ENCODE peak calls at places on chromosomes 4 and X, in nine cellular contexts. One of them, this sample, is unnamed.

GRCh38 chrX:111376897-111377601 is 34.9 kb downstream of the DCX start:
- DNase-seq in brain microvascular endothelial cell: no peak
- DNase-seq in RPMI8226: no peak
- DNase-seq in GM23338: peak
- DNase-seq in stimulated activated CD8-positive, alpha-beta memory T cell treated with anti-CD3 and anti-CD28 coated beads, Interleukin-15, amount 100 ng/mL, for 24 hours: no peak
- DNase-seq in EL: no peak
- DNase-seq in non-pigmented ciliary epithelial cell: no peak
- DNase-seq in NCI-H1417: peak
- DNase-seq in thoracic aorta: no peak
- DNase-seq in this sample: no peak

GRCh38 chr4:139461022-139461421 is 7.1 kb downstream of the RAB33B start:
- DNase-seq in NCI-H1417: no peak
- DNase-seq in EL: no peak
- DNase-seq in brain microvascular endothelial cell: no peak
- DNase-seq in stimulated activated CD8-positive, alpha-beta memory T cell treated with anti-CD3 and anti-CD28 coated beads, Interleukin-15, amount 100 ng/mL, for 24 hours: no peak
- DNase-seq in non-pigmented ciliary epithelial cell: no peak
- DNase-seq in RPMI8226: no peak
- DNase-seq in GM23338: peak
- DNase-seq in thoracic aorta: no peak
- DNase-seq in this sample: no peak

GRCh38 chr4:182297659-182298058 is 54.5 kb downstream of the TENM3 start:
- DNase-seq in RPMI8226: no peak
- DNase-seq in GM23338: no peak
- DNase-seq in NCI-H1417: no peak
- DNase-seq in EL: peak
- DNase-seq in non-pigmented ciliary epithelial cell: no peak
- DNase-seq in brain microvascular endothelial cell: peak
- DNase-seq in thoracic aorta: no peak
- DNase-seq in stimulated activated CD8-positive, alpha-beta memory T cell treated with anti-CD3 and anti-CD28 coated beads, Interleukin-15, amount 100 ng/mL, for 24 hours: no peak
- DNase-seq in this sample: no peak

GRCh38 chr4:146381263-146381872 is 140.4 kb downstream of the SLC10A7 start:
- DNase-seq in GM23338: peak
- DNase-seq in thoracic aorta: no peak
- DNase-seq in non-pigmented ciliary epithelial cell: no peak
- DNase-seq in brain microvascular endothelial cell: no peak
- DNase-seq in RPMI8226: no peak
- DNase-seq in stimulated activated CD8-positive, alpha-beta memory T cell treated with anti-CD3 and anti-CD28 coated beads, Interleukin-15, amount 100 ng/mL, for 24 hours: no peak
- DNase-seq in NCI-H1417: no peak
- DNase-seq in EL: peak
- DNase-seq in this sample: peak

GRCh38 chr4:3421470-3421869 is 20.3 kb upstream of the HGFAC start:
- DNase-seq in RPMI8226: no peak
- DNase-seq in EL: no peak
- DNase-seq in brain microvascular endothelial cell: no peak
- DNase-seq in GM23338: no peak
- DNase-seq in NCI-H1417: no peak
- DNase-seq in stimulated activated CD8-positive, alpha-beta memory T cell treated with anti-CD3 and anti-CD28 coated beads, Interleukin-15, amount 100 ng/mL, for 24 hours: no peak
- DNase-seq in non-pigmented ciliary epithelial cell: no peak
- DNase-seq in thoracic aorta: no peak
- DNase-seq in this sample: no peak

GRCh38 chrX:40471965-40472648 is 108.7 kb upstream of the ATP6AP2 start:
- DNase-seq in RPMI8226: peak
- DNase-seq in thoracic aorta: no peak
- DNase-seq in brain microvascular endothelial cell: peak
- DNase-seq in non-pigmented ciliary epithelial cell: peak
- DNase-seq in NCI-H1417: peak
- DNase-seq in GM23338: peak
- DNase-seq in stimulated activated CD8-positive, alpha-beta memory T cell treated with anti-CD3 and anti-CD28 coated beads, Interleukin-15, amount 100 ng/mL, for 24 hours: no peak
- DNase-seq in EL: peak
- DNase-seq in this sample: no peak

GRCh38 chr4:102575369-102576129 is 74.4 kb downstream of the NFKB1 start:
- DNase-seq in NCI-H1417: no peak
- DNase-seq in brain microvascular endothelial cell: peak
- DNase-seq in EL: no peak
- DNase-seq in stimulated activated CD8-positive, alpha-beta memory T cell treated with anti-CD3 and anti-CD28 coated beads, Interleukin-15, amount 100 ng/mL, for 24 hours: no peak
- DNase-seq in GM23338: no peak
- DNase-seq in thoracic aorta: no peak
- DNase-seq in RPMI8226: no peak
- DNase-seq in non-pigmented ciliary epithelial cell: no peak
- DNase-seq in this sample: no peak

GRCh38 chrX:40140706-40141499 is 43.1 kb upstream of the BCOR start:
- DNase-seq in thoracic aorta: no peak
- DNase-seq in non-pigmented ciliary epithelial cell: no peak
- DNase-seq in brain microvascular endothelial cell: no peak
- DNase-seq in NCI-H1417: no peak
- DNase-seq in RPMI8226: peak
- DNase-seq in stimulated activated CD8-positive, alpha-beta memory T cell treated with anti-CD3 and anti-CD28 coated beads, Interleukin-15, amount 100 ng/mL, for 24 hours: no peak
- DNase-seq in EL: no peak
- DNase-seq in GM23338: peak
- DNase-seq in this sample: no peak

GRCh38 chr4:60195256-60195655 is 1004.9 kb upstream of the ADGRL3 start:
- DNase-seq in GM23338: no peak
- DNase-seq in non-pigmented ciliary epithelial cell: no peak
- DNase-seq in RPMI8226: no peak
- DNase-seq in EL: no peak
- DNase-seq in stimulated activated CD8-positive, alpha-beta memory T cell treated with anti-CD3 and anti-CD28 coated beads, Interleukin-15, amount 100 ng/mL, for 24 hours: no peak
- DNase-seq in thoracic aorta: no peak
- DNase-seq in brain microvascular endothelial cell: no peak
- DNase-seq in NCI-H1417: no peak
- DNase-seq in this sample: no peak

GRCh38 chrX:40418413-40419195 is 162.2 kb upstream of the ATP6AP2 start:
- DNase-seq in non-pigmented ciliary epithelial cell: no peak
- DNase-seq in GM23338: no peak
- DNase-seq in RPMI8226: no peak
- DNase-seq in stimulated activated CD8-positive, alpha-beta memory T cell treated with anti-CD3 and anti-CD28 coated beads, Interleukin-15, amount 100 ng/mL, for 24 hours: no peak
- DNase-seq in brain microvascular endothelial cell: no peak
- DNase-seq in EL: no peak
- DNase-seq in NCI-H1417: no peak
- DNase-seq in thoracic aorta: no peak
- DNase-seq in this sample: no peak

GRCh38 chr4:55278316-55278715 is 67.7 kb upstream of the SRD5A3 start:
- DNase-seq in NCI-H1417: no peak
- DNase-seq in stimulated activated CD8-positive, alpha-beta memory T cell treated with anti-CD3 and anti-CD28 coated beads, Interleukin-15, amount 100 ng/mL, for 24 hours: no peak
- DNase-seq in thoracic aorta: no peak
- DNase-seq in GM23338: no peak
- DNase-seq in EL: no peak
- DNase-seq in RPMI8226: no peak
- DNase-seq in non-pigmented ciliary epithelial cell: no peak
- DNase-seq in brain microvascular endothelial cell: no peak
- DNase-seq in this sample: no peak

GRCh38 chr4:158809611-158810486 is 41.0 kb downstream of the FNIP2 start:
- DNase-seq in RPMI8226: peak
- DNase-seq in stimulated activated CD8-positive, alpha-beta memory T cell treated with anti-CD3 and anti-CD28 coated beads, Interleukin-15, amount 100 ng/mL, for 24 hours: no peak
- DNase-seq in EL: peak
- DNase-seq in brain microvascular endothelial cell: peak
- DNase-seq in GM23338: no peak
- DNase-seq in thoracic aorta: no peak
- DNase-seq in NCI-H1417: no peak
- DNase-seq in non-pigmented ciliary epithelial cell: peak
- DNase-seq in this sample: peak

GRCh38 chr4:46550471-46550870 is 160.5 kb upstream of the GABRA2 start:
- DNase-seq in brain microvascular endothelial cell: no peak
- DNase-seq in GM23338: no peak
- DNase-seq in NCI-H1417: no peak
- DNase-seq in RPMI8226: no peak
- DNase-seq in thoracic aorta: no peak
- DNase-seq in stimulated activated CD8-positive, alpha-beta memory T cell treated with anti-CD3 and anti-CD28 coated beads, Interleukin-15, amount 100 ng/mL, for 24 hours: no peak
- DNase-seq in EL: no peak
- DNase-seq in non-pigmented ciliary epithelial cell: no peak
- DNase-seq in this sample: no peak

GRCh38 chr4:137226900-137227299 is 305.4 kb downstream of the PCDH18 start:
- DNase-seq in thoracic aorta: no peak
- DNase-seq in stimulated activated CD8-positive, alpha-beta memory T cell treated with anti-CD3 and anti-CD28 coated beads, Interleukin-15, amount 100 ng/mL, for 24 hours: no peak
- DNase-seq in non-pigmented ciliary epithelial cell: no peak
- DNase-seq in GM23338: peak
- DNase-seq in NCI-H1417: no peak
- DNase-seq in RPMI8226: no peak
- DNase-seq in EL: peak
- DNase-seq in brain microvascular endothelial cell: no peak
- DNase-seq in this sample: no peak

GRCh38 chrX:38142598-38142997 is 78.1 kb downstream of the SRPX start:
- DNase-seq in RPMI8226: no peak
- DNase-seq in brain microvascular endothelial cell: no peak
- DNase-seq in NCI-H1417: no peak
- DNase-seq in thoracic aorta: no peak
- DNase-seq in stimulated activated CD8-positive, alpha-beta memory T cell treated with anti-CD3 and anti-CD28 coated beads, Interleukin-15, amount 100 ng/mL, for 24 hours: no peak
- DNase-seq in non-pigmented ciliary epithelial cell: peak
- DNase-seq in GM23338: no peak
- DNase-seq in EL: no peak
- DNase-seq in this sample: no peak

GRCh38 chrX:31609130-31609529 is 537.3 kb upstream of the FTHL17 start:
- DNase-seq in GM23338: no peak
- DNase-seq in brain microvascular endothelial cell: peak
- DNase-seq in NCI-H1417: no peak
- DNase-seq in stimulated activated CD8-positive, alpha-beta memory T cell treated with anti-CD3 and anti-CD28 coated beads, Interleukin-15, amount 100 ng/mL, for 24 hours: no peak
- DNase-seq in EL: peak
- DNase-seq in RPMI8226: no peak
- DNase-seq in non-pigmented ciliary epithelial cell: peak
- DNase-seq in thoracic aorta: no peak
- DNase-seq in this sample: peak

GRCh38 chrX:107934262-107934661 is 47.9 kb downstream of the TEX13B start:
- DNase-seq in brain microvascular endothelial cell: no peak
- DNase-seq in EL: no peak
- DNase-seq in RPMI8226: no peak
- DNase-seq in non-pigmented ciliary epithelial cell: no peak
- DNase-seq in stimulated activated CD8-positive, alpha-beta memory T cell treated with anti-CD3 and anti-CD28 coated beads, Interleukin-15, amount 100 ng/mL, for 24 hours: no peak
- DNase-seq in thoracic aorta: no peak
- DNase-seq in NCI-H1417: no peak
- DNase-seq in GM23338: no peak
- DNase-seq in this sample: no peak